ENCODE peak calls at places on chromosomes 6 and 20, in eight cellular contexts. N is left ventricle myocardium inferior; S is stimulated activated CD4-positive, alpha-beta T cell treated with anti-CD3 and anti-CD28 coated beads, Interleukin-15, amount 100 ng/mL, for 1 hour; C is CD8-positive, alpha-beta T cell; X is activated CD4-positive, CD25-positive, alpha-beta regulatory T cell; P is HTR-8/SVneo; O is lower lobe of right lung; M is effector CD4-positive, alpha-beta T cell. Y is an unnamed sample.

GRCh38 chr20:51027396-51027795 is 4.5 kb upstream of the KCNG1 start:
- DNase-seq in S (no peak), X (no peak), C (no peak), M (no peak), P (no peak), O (no peak), N (no peak), Y (no peak)

GRCh38 chr6:26044140-26045045 is 42.8 kb upstream of the HFE start:
- DNase-seq in S (no peak), N (peak), X (no peak), C (no peak), P (no peak), O (peak), M (peak), Y (no peak)

GRCh38 chr6:162857321-162857720 is 129.5 kb downstream of the PACRG start:
- DNase-seq in C (no peak), O (no peak), P (no peak), X (no peak), N (no peak), S (no peak), M (no peak), Y (no peak)

GRCh38 chr6:108395297-108395696 is 100.4 kb downstream of the AFG1L start:
- DNase-seq in P (no peak), N (no peak), S (no peak), C (no peak), O (no peak), M (no peak), X (no peak), Y (no peak)

GRCh38 chr6:31057426-31058003 is 47.2 kb downstream of the MUC22 start:
- DNase-seq in N (no peak), C (no peak), M (no peak), X (no peak), P (no peak), O (no peak), S (no peak), Y (no peak)

GRCh38 chr20:40860487-40860902 is 168.1 kb upstream of the TOP1 start:
- DNase-seq in N (no peak), S (no peak), X (no peak), M (no peak), C (no peak), P (no peak), O (no peak), Y (peak)

GRCh38 chr6:17169291-17169690 is 67.4 kb downstream of the STMND1 start:
- DNase-seq in X (no peak), O (no peak), M (no peak), N (no peak), C (no peak), S (no peak), P (no peak), Y (no peak)

GRCh38 chr20:44600758-44601562 is 18.6 kb downstream of the PKIG start:
- DNase-seq in C (no peak), N (peak), P (no peak), M (no peak), S (no peak), X (no peak), O (no peak), Y (no peak)

GRCh38 chr6:138026342-138026741 is 80.9 kb downstream of the PERP start:
- DNase-seq in C (no peak), O (no peak), P (no peak), X (no peak), N (no peak), S (no peak), M (no peak), Y (no peak)